ENCODE peak calls at places on chromosomes 12 and 14, in ten cellular contexts. O, A, D, W, P, Z, E, F, S and C are unnamed samples.

GRCh38 chr12:1750300-1750699 is 59.4 kb downstream of the ADIPOR2 start:
- DNase-seq in E (no peak), S (no peak), P (no peak), D (no peak), F (no peak), W (no peak), A (no peak), Z (no peak), O (no peak), C (no peak)

GRCh38 chr12:12561305-12562015 is 1.2 kb downstream of the DUSP16 start:
- DNase-seq in Z (peak), S (peak), F (peak), D (peak), E (peak), O (peak), P (peak), A (no peak), W (peak), C (peak)

GRCh38 chr12:71269199-71269598 is 111.4 kb upstream of the TSPAN8 start:
- DNase-seq in W (no peak), O (no peak), S (no peak), D (no peak), A (no peak), P (no peak), F (no peak), E (no peak), Z (no peak), C (no peak)

GRCh38 chr14:53963491-53964227 is 7.0 kb upstream of the BMP4 start:
- DNase-seq in F (peak), A (no peak), P (peak), D (no peak), Z (no peak), O (no peak), S (no peak), E (peak), W (no peak), C (peak)

GRCh38 chr12:105723066-105723465 is 392.6 kb downstream of the C12orf75 start:
- DNase-seq in Z (no peak), W (no peak), O (no peak), P (no peak), D (no peak), S (no peak), A (no peak), E (no peak), F (no peak), C (no peak)

GRCh38 chr14:90039253-90040010 is 22.4 kb upstream of the KCNK13 start:
- DNase-seq in D (no peak), F (no peak), P (no peak), A (no peak), E (no peak), W (no peak), Z (no peak), S (no peak), O (no peak), C (no peak)

GRCh38 chr12:2902287-2902880 is 11.7 kb downstream of the TULP3 start:
- DNase-seq in S (no peak), P (no peak), D (peak), O (no peak), F (no peak), Z (peak), E (peak), A (no peak), W (no peak), C (no peak)

GRCh38 chr14:68964300-68965093 is 14.6 kb downstream of the ACTN1 start:
- DNase-seq in D (no peak), O (no peak), Z (no peak), F (no peak), S (no peak), A (no peak), E (no peak), W (no peak), P (no peak), C (no peak)

GRCh38 chr14:50035214-50035613 is 81.2 kb downstream of the VCPKMT start:
- DNase-seq in P (no peak), S (no peak), W (no peak), A (no peak), O (no peak), E (no peak), Z (no peak), F (no peak), D (no peak), C (peak)

GRCh38 chr12:122740351-122740750 is 9.7 kb upstream of the HCAR1 start:
- DNase-seq in P (no peak), S (no peak), D (no peak), A (no peak), O (no peak), F (no peak), Z (no peak), W (no peak), E (no peak), C (no peak)

GRCh38 chr12:128019996-128020544 is 246.9 kb upstream of the TMEM132C start:
- DNase-seq in P (no peak), S (no peak), O (no peak), F (no peak), A (no peak), D (no peak), Z (no peak), W (no peak), E (no peak), C (no peak)

GRCh38 chr12:59115526-59115925 is 195.2 kb upstream of the LRIG3 start:
- DNase-seq in Z (no peak), W (no peak), P (no peak), E (no peak), O (no peak), S (no peak), D (no peak), A (no peak), F (no peak), C (peak)

GRCh38 chr12:99918003-99918402 is 66.7 kb downstream of the ANKS1B start:
- DNase-seq in W (no peak), S (no peak), O (no peak), P (no peak), A (no peak), Z (no peak), E (no peak), F (no peak), D (no peak), C (no peak)

GRCh38 chr12:118061011-118061875 is at the start of gene WSB2:
- DNase-seq in P (peak), O (peak), D (peak), S (peak), F (peak), Z (peak), A (peak), E (peak), W (peak), C (peak)